ENCODE peak calls at places on chromosomes 7 and 10, in seven cellular contexts. R is uterus; H is Kasumi-1; D is BJ; G is activated T-helper 1 cell treated with anti-CD3 and anti-CD28 coated beads, Interleukin-2, amount 50 U/mL, for 16 hours; O is HFFc6; U is T1000. S is an unnamed sample.

GRCh38 chr7:149838992-149839408 is 825 bp downstream of the ZNF862 start:
- DNase-seq in R (no peak), H (no peak), D (no peak), G (no peak), O (no peak), U (no peak), S (no peak)

GRCh38 chr10:86648706-86649426 is 5.5 kb upstream of the OPN4 start:
- DNase-seq in R (peak; percentile 62), H (no peak), D (peak; percentile 58), G (no peak), O (peak; percentile 91), U (peak; percentile 81), S (peak; percentile 83)

GRCh38 chr10:109914966-109915365 is 8.3 kb downstream of the XPNPEP1 start:
- DNase-seq in R (no peak), H (peak; percentile 98), D (no peak), G (no peak), O (peak; percentile 89), U (no peak), S (no peak)

GRCh38 chr10:91629715-91630549 is 2.9 kb downstream of the PPP1R3C start:
- DNase-seq in R (no peak), H (no peak), D (no peak), G (no peak), O (no peak), U (no peak), S (no peak)

GRCh38 chr10:116080553-116080952 is 192.5 kb downstream of the GFRA1 start:
- DNase-seq in R (no peak), H (no peak), D (no peak), G (no peak), O (peak; percentile 18), U (peak; percentile 66), S (no peak)

GRCh38 chr7:134460000-134460399 is 1.1 kb upstream of the AKR1B1 start:
- DNase-seq in R (no peak), H (no peak), D (no peak), G (no peak), O (no peak), U (no peak), S (no peak)

GRCh38 chr7:47392241-47392759 is 189.6 kb downstream of the TNS3 start:
- DNase-seq in R (peak; percentile 90), H (no peak), D (peak; percentile 38), G (no peak), O (peak; percentile 47), U (no peak), S (peak; percentile 76)

GRCh38 chr7:112056409-112056808 is 149.8 kb downstream of the DOCK4 start:
- DNase-seq in R (no peak), H (no peak), D (no peak), G (no peak), O (no peak), U (no peak), S (no peak)

GRCh38 chr10:127989481-127989964 is 82.6 kb downstream of the PTPRE start:
- DNase-seq in R (no peak), H (no peak), D (no peak), G (no peak), O (no peak), U (no peak), S (no peak)

GRCh38 chr7:148264933-148265557 is 325.5 kb upstream of the C7orf33 start:
- DNase-seq in R (no peak), H (peak; percentile 69), D (no peak), G (no peak), O (peak; percentile 33), U (no peak), S (no peak)

GRCh38 chr7:105003275-105003674 is 10.7 kb upstream of the KMT2E start:
- DNase-seq in R (peak; percentile 42), H (no peak), D (no peak), G (no peak), O (peak; percentile 79), U (peak; percentile 9), S (peak; percentile 84)

GRCh38 chr10:78338717-78339116 is 305.1 kb downstream of the RPS24 start:
- DNase-seq in R (peak; percentile 4), H (no peak), D (no peak), G (no peak), O (no peak), U (no peak), S (no peak)

GRCh38 chr7:7315851-7316250 is 133.5 kb downstream of the C1GALT1 start:
- DNase-seq in R (no peak), H (no peak), D (no peak), G (no peak), O (no peak), U (no peak), S (no peak)

GRCh38 chr10:126227762-126228134 is 160.5 kb downstream of the ADAM12 start:
- DNase-seq in R (no peak), H (no peak), D (no peak), G (no peak), O (peak; percentile 30), U (no peak), S (no peak)

GRCh38 chr7:18177815-18178660 is 150.4 kb upstream of the PRPS1L1 start:
- DNase-seq in R (no peak), H (peak; percentile 67), D (no peak), G (no peak), O (no peak), U (no peak), S (no peak)

GRCh38 chr10:42941245-42941644 is 135.6 kb upstream of the RET start:
- DNase-seq in R (no peak), H (no peak), D (no peak), G (no peak), O (no peak), U (no peak), S (no peak)

GRCh38 chr7:28799619-28800018 is 158.5 kb downstream of the TRIL start:
- DNase-seq in R (no peak), H (no peak), D (no peak), G (no peak), O (no peak), U (no peak), S (no peak)

GRCh38 chr10:128316925-128317324 is 190.7 kb upstream of the MKI67 start:
- DNase-seq in R (no peak), H (no peak), D (no peak), G (no peak), O (no peak), U (no peak), S (no peak)

GRCh38 chr7:150876817-150877526 is 24.7 kb downstream of the AOC1 start:
- DNase-seq in R (peak; percentile 52), H (peak; percentile 81), D (no peak), G (peak; percentile 29), O (peak; percentile 73), U (no peak), S (peak; percentile 59)

GRCh38 chr7:98133621-98134266 is 27.1 kb downstream of the LMTK2 start:
- DNase-seq in R (no peak), H (peak; percentile 44), D (no peak), G (no peak), O (peak; percentile 40), U (no peak), S (no peak)

S was measured in tibial artery.